ENCODE peak calls at places on chromosome 19, in five cellular contexts. One of them, this sample, is unnamed.

GRCh38 chr19:18007939-18008673 is at the start of gene ARRDC2:
- DNase-seq in cardiac muscle cell: peak
- DNase-seq in NCI-H1436: peak
- DNase-seq in GM04504: peak
- DNase-seq in C1 segment of cervical spinal cord: peak
- DNase-seq in this sample: peak

GRCh38 chr19:46202872-46203860 is 26.4 kb upstream of the IGFL1 start:
- DNase-seq in NCI-H1436: no peak
- DNase-seq in GM04504: no peak
- DNase-seq in C1 segment of cervical spinal cord: no peak
- DNase-seq in cardiac muscle cell: no peak
- DNase-seq in this sample: no peak

GRCh38 chr19:3785938-3786824 is at the start of gene MATK:
- DNase-seq in GM04504: no peak
- DNase-seq in C1 segment of cervical spinal cord: no peak
- DNase-seq in NCI-H1436: no peak
- DNase-seq in cardiac muscle cell: no peak
- DNase-seq in this sample: no peak

GRCh38 chr19:12237143-12237839 is 57.4 kb downstream of the ZNF44 start:
- DNase-seq in GM04504: no peak
- DNase-seq in cardiac muscle cell: no peak
- DNase-seq in C1 segment of cervical spinal cord: no peak
- DNase-seq in NCI-H1436: no peak
- DNase-seq in this sample: no peak

GRCh38 chr19:56333506-56333905 is 18.9 kb upstream of the ZSCAN5A start:
- DNase-seq in C1 segment of cervical spinal cord: no peak
- DNase-seq in NCI-H1436: peak
- DNase-seq in GM04504: peak
- DNase-seq in cardiac muscle cell: peak
- DNase-seq in this sample: peak

GRCh38 chr19:10762656-10763055 is 44.8 kb downstream of the DNM2 start:
- DNase-seq in NCI-H1436: no peak
- DNase-seq in GM04504: no peak
- DNase-seq in C1 segment of cervical spinal cord: no peak
- DNase-seq in cardiac muscle cell: no peak
- DNase-seq in this sample: no peak

GRCh38 chr19:58544591-58545285 is 874 bp downstream of the TRIM28 start:
- DNase-seq in NCI-H1436: no peak
- DNase-seq in C1 segment of cervical spinal cord: no peak
- DNase-seq in GM04504: no peak
- DNase-seq in cardiac muscle cell: peak
- DNase-seq in this sample: no peak

GRCh38 chr19:46915386-46915785 is 54.6 kb downstream of the ARHGAP35 start:
- DNase-seq in cardiac muscle cell: no peak
- DNase-seq in C1 segment of cervical spinal cord: no peak
- DNase-seq in NCI-H1436: no peak
- DNase-seq in GM04504: no peak
- DNase-seq in this sample: no peak

GRCh38 chr19:46265217-46265828 is 31.5 kb upstream of the HIF3A start:
- DNase-seq in cardiac muscle cell: peak
- DNase-seq in NCI-H1436: peak
- DNase-seq in GM04504: peak
- DNase-seq in C1 segment of cervical spinal cord: peak
- DNase-seq in this sample: peak

GRCh38 chr19:10612515-10613119 is 12.7 kb upstream of the SLC44A2 start:
- DNase-seq in NCI-H1436: no peak
- DNase-seq in cardiac muscle cell: no peak
- DNase-seq in C1 segment of cervical spinal cord: peak
- DNase-seq in GM04504: no peak
- DNase-seq in this sample: no peak

GRCh38 chr19:5974721-5975387 is 3.1 kb downstream of the RANBP3 start:
- DNase-seq in C1 segment of cervical spinal cord: no peak
- DNase-seq in GM04504: no peak
- DNase-seq in NCI-H1436: no peak
- DNase-seq in cardiac muscle cell: no peak
- DNase-seq in this sample: no peak

GRCh38 chr19:45215391-45216191 is 29.6 kb downstream of the EXOC3L2 start:
- DNase-seq in GM04504: no peak
- DNase-seq in NCI-H1436: no peak
- DNase-seq in C1 segment of cervical spinal cord: no peak
- DNase-seq in cardiac muscle cell: peak
- DNase-seq in this sample: peak

GRCh38 chr19:7620442-7621412 is 8.6 kb downstream of the XAB2 start:
- DNase-seq in NCI-H1436: no peak
- DNase-seq in GM04504: no peak
- DNase-seq in C1 segment of cervical spinal cord: no peak
- DNase-seq in cardiac muscle cell: no peak
- DNase-seq in this sample: no peak

GRCh38 chr19:50882188-50882587 is 8.9 kb downstream of the KLK2 start:
- DNase-seq in NCI-H1436: no peak
- DNase-seq in C1 segment of cervical spinal cord: no peak
- DNase-seq in cardiac muscle cell: no peak
- DNase-seq in GM04504: no peak
- DNase-seq in this sample: no peak

GRCh38 chr19:43774103-43774939 is 6.5 kb downstream of the KCNN4 start:
- DNase-seq in C1 segment of cervical spinal cord: no peak
- DNase-seq in cardiac muscle cell: peak
- DNase-seq in GM04504: no peak
- DNase-seq in NCI-H1436: no peak
- DNase-seq in this sample: no peak

GRCh38 chr19:31277516-31277915 is 71.7 kb downstream of the TSHZ3 start:
- DNase-seq in NCI-H1436: no peak
- DNase-seq in GM04504: no peak
- DNase-seq in C1 segment of cervical spinal cord: no peak
- DNase-seq in cardiac muscle cell: no peak
- DNase-seq in this sample: no peak

GRCh38 chr19:33193864-33194362 is at the start of gene LRP3:
- DNase-seq in C1 segment of cervical spinal cord: no peak
- DNase-seq in NCI-H1436: peak
- DNase-seq in cardiac muscle cell: peak
- DNase-seq in GM04504: no peak
- DNase-seq in this sample: peak

GRCh38 chr19:15432018-15432494 is 13.3 kb upstream of the AKAP8L start:
- DNase-seq in GM04504: no peak
- DNase-seq in NCI-H1436: no peak
- DNase-seq in cardiac muscle cell: peak
- DNase-seq in C1 segment of cervical spinal cord: no peak
- DNase-seq in this sample: no peak

GRCh38 chr19:51354103-51354741 is 12.0 kb downstream of the ETFB start:
- DNase-seq in C1 segment of cervical spinal cord: no peak
- DNase-seq in cardiac muscle cell: no peak
- DNase-seq in GM04504: no peak
- DNase-seq in NCI-H1436: no peak
- DNase-seq in this sample: no peak

GRCh38 chr19:19409235-19410030 is 4.0 kb downstream of the GATAD2A start:
- DNase-seq in NCI-H1436: no peak
- DNase-seq in cardiac muscle cell: no peak
- DNase-seq in GM04504: no peak
- DNase-seq in C1 segment of cervical spinal cord: no peak
- DNase-seq in this sample: no peak

GRCh38 chr19:39332293-39332692 is 3.5 kb downstream of the GMFG start:
- DNase-seq in C1 segment of cervical spinal cord: no peak
- DNase-seq in NCI-H1436: no peak
- DNase-seq in cardiac muscle cell: no peak
- DNase-seq in GM04504: no peak
- DNase-seq in this sample: no peak

GRCh38 chr19:36417752-36418286 is 625 bp downstream of the ZFP82 start:
- DNase-seq in C1 segment of cervical spinal cord: no peak
- DNase-seq in GM04504: no peak
- DNase-seq in cardiac muscle cell: no peak
- DNase-seq in NCI-H1436: no peak
- DNase-seq in this sample: no peak

GRCh38 chr19:48659768-48660167 is 13.0 kb downstream of the NTN5 start:
- DNase-seq in C1 segment of cervical spinal cord: no peak
- DNase-seq in NCI-H1436: no peak
- DNase-seq in GM04504: no peak
- DNase-seq in cardiac muscle cell: no peak
- DNase-seq in this sample: no peak

GRCh38 chr19:49851456-49852259 is 699 bp downstream of the PTOV1 start:
- DNase-seq in NCI-H1436: peak
- DNase-seq in cardiac muscle cell: peak
- DNase-seq in C1 segment of cervical spinal cord: no peak
- DNase-seq in GM04504: no peak
- DNase-seq in this sample: no peak

GRCh38 chr19:46599716-46600392 is 1.3 kb upstream of the CALM3 start:
- DNase-seq in GM04504: no peak
- DNase-seq in C1 segment of cervical spinal cord: no peak
- DNase-seq in NCI-H1436: no peak
- DNase-seq in cardiac muscle cell: no peak
- DNase-seq in this sample: no peak

This sample was measured in NCI-H1105.